ENCODE peak calls at places on chromosomes 5 and 9, in six cellular contexts. Z is lower lobe of right lung; E is heart right ventricle; N is upper lobe of right lung; L is small intestine; V is naive thymus-derived CD4-positive, alpha-beta T cell. T is an unnamed sample.

GRCh38 chr9:28121353-28121752 is 548.1 kb upstream of the C9orf72 start:
- DNase-seq in L (no peak), V (no peak), E (no peak), Z (no peak), N (no peak), T (no peak)

GRCh38 chr9:80875947-80876346 is 813.4 kb downstream of the TLE1 start:
- DNase-seq in E (no peak), V (no peak), Z (no peak), L (no peak), N (no peak), T (no peak)

GRCh38 chr9:18605763-18606162 is 131.8 kb downstream of the ADAMTSL1 start:
- DNase-seq in N (no peak), L (no peak), Z (no peak), E (peak; percentile 23), V (no peak), T (no peak)

GRCh38 chr5:142015781-142016533 is 3.1 kb upstream of the GNPDA1 start:
- DNase-seq in N (no peak), Z (no peak), L (peak; percentile 36), V (peak; percentile 50), E (no peak), T (peak; percentile 15)

GRCh38 chr5:166499452-166500240 is 1791.8 kb upstream of the WWC1 start:
- DNase-seq in N (no peak), E (no peak), V (no peak), Z (no peak), L (no peak), T (no peak)

GRCh38 chr9:134162212-134162775 is 2.1 kb downstream of the RNU6ATAC start:
- DNase-seq in V (no peak), Z (no peak), E (no peak), L (peak; percentile 75), N (no peak), T (no peak)

GRCh38 chr5:72767289-72768010 is 49.0 kb upstream of the TNPO1 start:
- DNase-seq in L (peak; percentile 17), V (no peak), Z (no peak), N (no peak), E (no peak), T (no peak)

GRCh38 chr5:96110289-96110688 is 148.6 kb upstream of the ELL2 start:
- DNase-seq in N (no peak), L (peak; percentile 33), E (no peak), V (no peak), Z (no peak), T (no peak)

GRCh38 chr5:125198270-125198974 is 452.0 kb upstream of the ZNF608 start:
- DNase-seq in Z (peak; percentile 50), E (peak; percentile 51), L (peak; percentile 83), N (no peak), V (no peak), T (no peak)

GRCh38 chr9:36597412-36598178 is 24.9 kb downstream of the MELK start:
- DNase-seq in N (no peak), V (no peak), Z (no peak), E (no peak), L (peak; percentile 5), T (peak; percentile 27)

GRCh38 chr5:157670662-157671591 is at the start of gene C5orf52:
- DNase-seq in Z (peak; percentile 60), L (peak; percentile 96), V (peak; percentile 52), N (no peak), E (peak; percentile 21), T (no peak)

GRCh38 chr9:10045598-10045997 is 567.2 kb downstream of the PTPRD start:
- DNase-seq in N (no peak), L (no peak), E (no peak), Z (no peak), V (no peak), T (no peak)

GRCh38 chr5:33240552-33240951 is 200.2 kb upstream of the TARS1 start:
- DNase-seq in Z (no peak), L (no peak), N (no peak), V (no peak), E (no peak), T (no peak)

GRCh38 chr5:112388010-112388553 is 31.0 kb downstream of the EPB41L4A start:
- DNase-seq in N (no peak), V (no peak), E (no peak), Z (no peak), L (no peak), T (no peak)

GRCh38 chr5:127930311-127930710 is 153.3 kb upstream of the SLC12A2 start:
- DNase-seq in V (no peak), Z (no peak), L (no peak), N (no peak), E (no peak), T (no peak)

GRCh38 chr5:55593115-55593472 is 58.3 kb upstream of the PLPP1 start:
- DNase-seq in E (no peak), V (no peak), Z (no peak), L (no peak), N (no peak), T (no peak)

GRCh38 chr9:127825319-127826051 is 22.8 kb downstream of the FPGS start:
- DNase-seq in L (peak; percentile 34), Z (peak; percentile 66), E (peak; percentile 63), N (peak; percentile 78), V (no peak), T (no peak)

GRCh38 chr5:159095218-159095617 is 4.5 kb downstream of the EBF1 start:
- DNase-seq in L (no peak), V (no peak), E (peak; percentile 25), N (no peak), Z (no peak), T (no peak)

GRCh38 chr9:72925126-72925810 is 27.6 kb downstream of the ALDH1A1 start:
- DNase-seq in Z (no peak), N (no peak), L (no peak), E (no peak), V (no peak), T (no peak)

GRCh38 chr5:5995819-5996218 is 382.5 kb downstream of the MED10 start:
- DNase-seq in V (no peak), E (no peak), N (no peak), Z (no peak), L (no peak), T (no peak)

GRCh38 chr5:143350790-143351603 is 52.5 kb downstream of the NR3C1 start:
- DNase-seq in N (no peak), L (no peak), Z (no peak), V (no peak), E (no peak), T (no peak)

GRCh38 chr5:103224118-103224893 is 34.3 kb upstream of the MACIR start:
- DNase-seq in N (no peak), Z (no peak), L (peak; percentile 62), E (no peak), V (peak; percentile 34), T (peak; percentile 83)

GRCh38 chr5:154298060-154298459 is 107.5 kb downstream of the GALNT10 start:
- DNase-seq in L (no peak), N (no peak), V (no peak), Z (no peak), E (no peak), T (no peak)

GRCh38 chr5:147453901-147454814 is 55.7 kb downstream of the DPYSL3 start:
- DNase-seq in N (peak; percentile 92), Z (peak; percentile 88), L (peak; percentile 67), V (peak; percentile 77), E (peak; percentile 90), T (peak; percentile 35)

GRCh38 chr5:95446009-95446408 is 54.8 kb downstream of the FAM81B start:
- DNase-seq in E (no peak), L (no peak), V (no peak), Z (no peak), N (no peak), T (no peak)

DNA sequence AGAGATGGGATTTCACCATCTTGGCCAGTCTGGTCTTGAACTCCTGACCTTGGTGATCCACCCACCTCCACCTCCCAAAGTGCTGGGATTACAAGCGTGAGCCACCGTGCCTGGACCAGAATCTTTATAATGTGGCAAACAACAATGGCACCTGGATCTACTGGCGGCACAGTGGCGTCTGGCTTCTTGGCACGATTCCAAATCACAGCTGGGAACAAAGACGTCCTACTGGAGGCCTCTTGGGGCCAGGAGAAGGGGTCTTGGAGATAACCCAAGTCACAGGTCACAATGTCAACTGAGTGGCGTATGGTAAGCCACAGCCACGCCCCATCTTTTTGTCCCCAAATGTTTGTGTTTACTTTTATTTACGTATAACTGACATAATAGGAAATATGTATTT is 77.8 kb upstream of the RAPGEF1 start:
- DNase-seq in Z (no peak), V (no peak), L (no peak), N (no peak), E (no peak), T (no peak)
- H3K27ac ChIP-seq in Z (no peak overlapping the region), V (no peak overlapping the region), L (no peak overlapping the region), N (no peak overlapping the region), E (no peak overlapping the region), T (no peak overlapping the region)

DNA sequence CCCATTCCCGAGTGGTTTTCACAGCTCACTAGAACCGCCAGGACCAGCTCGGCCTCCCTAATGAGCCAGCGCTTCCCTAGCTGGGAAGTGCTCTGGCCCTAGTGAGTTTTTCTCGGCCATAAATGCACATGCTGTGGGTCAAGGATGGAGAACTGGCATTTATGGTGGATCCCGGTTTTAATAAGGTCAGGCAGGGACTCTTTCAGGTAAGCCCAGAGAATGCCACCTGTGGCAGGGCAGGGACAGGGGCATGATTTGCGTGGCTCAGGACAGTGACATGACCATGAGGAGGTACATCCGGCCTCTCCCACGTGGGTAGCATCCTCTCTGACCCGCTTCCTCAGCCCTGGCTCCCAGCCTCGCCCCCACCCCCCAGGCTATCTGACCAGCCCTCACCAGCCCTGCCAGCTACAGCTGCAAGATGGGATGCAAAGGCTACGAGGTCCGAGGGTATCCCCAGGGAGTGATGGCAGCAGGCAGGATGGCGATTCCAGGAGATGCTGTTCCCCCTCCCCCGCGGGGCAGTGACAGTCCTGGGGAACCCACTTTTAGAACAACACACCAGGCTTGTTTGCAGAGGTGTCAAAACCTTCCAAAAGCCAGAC is 60.3 kb upstream of the ADAMTS2 start:
- DNase-seq in V (no peak), Z (no peak), E (no peak), N (no peak), L (no peak), T (no peak)
- H3K9me3 ChIP-seq in V (no peaks in the 10 kb centered on the region), Z (peaks cover 2% of the 10 kb centered on the region), E (no peaks in the 10 kb centered on the region), N (no peaks in the 10 kb centered on the region), L (no peaks in the 10 kb centered on the region), T (peaks cover under 1% of the 10 kb centered on the region)

GRCh38 chr9:124290053-124290581 is 32.4 kb downstream of the NEK6 start:
- DNase-seq in V (no peak), E (no peak), Z (no peak), L (no peak), N (no peak), T (no peak)
- H3K27ac ChIP-seq in V (no peak overlapping the region), E (no peak overlapping the region), Z (no peak overlapping the region), L (peak overlapping the region; percentile 8), N (peak overlapping the region; percentile 37), T (no peak overlapping the region)

DNA sequence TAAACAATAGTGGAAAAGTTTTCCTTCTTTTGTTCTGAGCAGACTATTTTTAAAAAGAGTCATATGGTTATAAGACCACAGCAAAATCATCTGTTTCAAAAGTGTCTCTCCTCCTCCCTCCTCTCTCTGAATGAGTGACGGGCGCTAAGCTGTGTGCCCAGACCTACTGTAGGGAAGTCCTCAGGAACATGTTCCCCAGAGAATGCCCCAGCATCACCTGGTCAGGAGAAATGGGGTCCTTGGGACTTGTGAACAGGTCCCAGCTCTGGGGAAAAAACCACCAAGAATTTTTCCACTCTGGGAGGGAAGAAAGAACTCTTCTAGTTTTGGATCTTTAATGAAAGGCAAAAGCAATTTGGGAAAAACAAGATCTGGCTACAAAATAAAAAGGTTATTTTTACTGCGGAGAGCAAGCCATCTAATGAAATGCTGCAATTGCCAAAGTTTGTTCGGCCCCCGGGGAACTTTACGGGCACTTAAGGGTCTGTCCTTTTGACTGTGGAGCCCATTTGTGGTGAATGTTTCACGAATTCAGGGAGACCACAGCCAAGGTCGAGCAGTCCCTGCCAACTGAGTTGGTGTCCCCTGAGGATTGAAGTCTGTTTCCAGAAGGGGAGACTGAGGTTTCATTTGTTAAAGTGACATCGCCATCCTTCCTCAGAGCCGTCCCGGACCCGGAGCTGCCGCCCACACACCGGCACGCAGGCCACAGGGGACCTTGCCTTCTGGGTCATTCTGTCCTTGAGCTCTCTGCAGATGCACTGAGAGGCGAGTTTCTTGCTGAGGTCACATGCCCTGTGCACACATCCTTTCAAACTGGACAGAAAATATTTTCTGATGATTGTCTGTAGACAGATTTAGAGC is 25.8 kb downstream of the BOD1 start:
- DNase-seq in Z (no peak), E (peak; percentile 30), L (no peak), N (no peak), V (no peak), T (no peak)
- H3K9me3 ChIP-seq in Z (peaks cover 30% of the 10 kb centered on the region), E (no peaks in the 10 kb centered on the region), L (peaks cover 2% of the 10 kb centered on the region), N (peaks cover 18% of the 10 kb centered on the region), V (peaks cover 7% of the 10 kb centered on the region), T (peaks cover 38% of the 10 kb centered on the region)

T was measured in CD4-positive, CD25-positive, alpha-beta regulatory T cell.